ENCODE peak calls at places on chromosomes 16 and 17, in eight cellular contexts. R, H, C, S, Y, B, V and G are unnamed samples.

GRCh38 chr16:67278773-67279295 is 498 bp upstream of the PLEKHG4 start:
- DNase-seq in H (peak), B (no peak), C (no peak), Y (peak), V (no peak), R (no peak), S (no peak), G (peak)

GRCh38 chr17:31527606-31528005 is 136.1 kb downstream of the RAB11FIP4 start:
- DNase-seq in B (no peak), Y (no peak), V (peak), H (no peak), R (no peak), C (no peak), S (no peak), G (no peak)

GRCh38 chr16:10153993-10154788 is 28.0 kb downstream of the GRIN2A start:
- DNase-seq in R (no peak), H (no peak), V (no peak), Y (no peak), C (no peak), B (no peak), S (no peak), G (no peak)

GRCh38 chr16:6633441-6633840 is 699.2 kb upstream of the RBFOX1 start:
- DNase-seq in B (no peak), C (no peak), H (no peak), Y (no peak), S (no peak), R (no peak), V (peak), G (peak)

GRCh38 chr16:69195371-69196029 is 8.5 kb downstream of the SNTB2 start:
- DNase-seq in H (peak), C (no peak), S (no peak), V (no peak), B (no peak), Y (no peak), R (no peak), G (no peak)

GRCh38 chr17:62950067-62950466 is 16.0 kb upstream of the TANC2 start:
- DNase-seq in B (no peak), Y (peak), S (no peak), R (no peak), C (peak), H (peak), V (no peak), G (no peak)

GRCh38 chr16:2092866-2093265 is 42.8 kb downstream of the PKD1 start:
- DNase-seq in Y (peak), C (peak), V (no peak), S (no peak), H (no peak), B (no peak), R (no peak), G (no peak)

GRCh38 chr16:2774161-2774891 is 2.8 kb downstream of the ELOB start:
- DNase-seq in C (no peak), H (no peak), Y (no peak), S (no peak), B (no peak), R (no peak), V (no peak), G (no peak)

GRCh38 chr16:2470603-2471015 is 488 bp upstream of the NTN3 start:
- DNase-seq in B (peak), Y (no peak), H (no peak), S (no peak), V (no peak), C (no peak), R (no peak), G (no peak)

GRCh38 chr16:89395150-89396142 is 94.9 kb downstream of the ANKRD11 start:
- DNase-seq in V (peak), R (peak), S (peak), Y (peak), H (peak), B (no peak), C (peak), G (peak)

GRCh38 chr16:58329147-58329546 is 34.3 kb upstream of the PRSS54 start:
- DNase-seq in S (no peak), B (no peak), H (no peak), R (no peak), V (no peak), C (no peak), Y (peak), G (no peak)

GRCh38 chr16:57268804-57269800 is 15.4 kb downstream of the PLLP start:
- DNase-seq in H (peak), S (no peak), V (no peak), Y (peak), B (no peak), C (peak), R (no peak), G (peak)

GRCh38 chr17:66965801-66966528 is 1.5 kb downstream of the CACNG4 start:
- DNase-seq in Y (peak), C (peak), H (peak), S (no peak), B (no peak), R (no peak), V (no peak), G (no peak)

GRCh38 chr16:78894872-78895271 is 705.7 kb downstream of the MAF start:
- DNase-seq in V (peak), H (no peak), Y (no peak), S (no peak), C (no peak), R (no peak), B (no peak), G (no peak)

GRCh38 chr16:89863741-89864391 is 9.5 kb upstream of the TCF25 start:
- DNase-seq in Y (no peak), B (peak), R (no peak), S (no peak), V (no peak), C (no peak), H (no peak), G (no peak)

GRCh38 chr17:61784510-61784909 is 78.8 kb downstream of the BRIP1 start:
- DNase-seq in Y (no peak), H (no peak), C (no peak), V (no peak), S (no peak), R (no peak), B (peak), G (no peak)

GRCh38 chr16:85469929-85470590 is 143.1 kb upstream of the GSE1 start:
- DNase-seq in Y (no peak), S (no peak), R (no peak), H (no peak), V (no peak), C (no peak), B (no peak), G (no peak)

GRCh38 chr17:78793968-78794367 is 11.9 kb upstream of the CYTH1 start:
- DNase-seq in R (no peak), V (no peak), B (no peak), Y (no peak), C (no peak), S (no peak), H (no peak), G (no peak)

GRCh38 chr17:12180644-12181261 is 160.1 kb downstream of the MAP2K4 start:
- DNase-seq in H (peak), Y (peak), C (peak), S (peak), R (peak), B (peak), V (peak), G (no peak)

GRCh38 chr17:37025847-37026533 is 77.2 kb downstream of the AATF start:
- DNase-seq in R (no peak), C (no peak), V (no peak), S (no peak), H (no peak), Y (no peak), B (no peak), G (no peak)

GRCh38 chr17:3030096-3030495 is 33.3 kb downstream of the OR1D5 start:
- DNase-seq in V (no peak), B (no peak), C (no peak), R (peak), Y (no peak), S (no peak), H (no peak), G (no peak)

GRCh38 chr17:32127156-32127897 is 15.0 kb upstream of the RHOT1 start:
- DNase-seq in V (peak), B (peak), R (peak), H (peak), Y (peak), S (peak), C (peak), G (peak)

GRCh38 chr17:58332720-58333395 is 4.3 kb upstream of the TSPOAP1 start:
- DNase-seq in B (peak), S (no peak), H (no peak), C (no peak), R (no peak), V (no peak), Y (no peak), G (peak)

GRCh38 chr16:30669026-30670000 is 11.1 kb downstream of the FBRS start:
- DNase-seq in Y (no peak), B (no peak), R (no peak), H (no peak), C (no peak), V (no peak), S (no peak), G (no peak)

GRCh38 chr16:3171855-3172593 is 16.0 kb upstream of the OR1F1 start:
- DNase-seq in B (no peak), S (no peak), Y (no peak), V (no peak), C (no peak), H (no peak), R (no peak), G (no peak)

GRCh38 chr17:80187090-80187489 is 17.3 kb downstream of the CARD14 start:
- DNase-seq in B (no peak), R (no peak), H (no peak), V (peak), Y (no peak), S (no peak), C (no peak), G (no peak)

GRCh38 chr16:5027575-5028235 is 6.0 kb downstream of the NAGPA start:
- DNase-seq in B (no peak), Y (no peak), C (peak), H (no peak), R (no peak), V (no peak), S (no peak), G (no peak)

GRCh38 chr16:680967-681745 is 946 bp downstream of the STUB1 start:
- DNase-seq in H (peak), B (peak), V (no peak), Y (no peak), S (peak), C (peak), R (no peak), G (no peak)
- TF ChIP-seq CTCF in H (no peak), B (peak), V (no peak), Y (no peak), S (no peak), C (peak), R (no peak), G (no peak)

DNA sequence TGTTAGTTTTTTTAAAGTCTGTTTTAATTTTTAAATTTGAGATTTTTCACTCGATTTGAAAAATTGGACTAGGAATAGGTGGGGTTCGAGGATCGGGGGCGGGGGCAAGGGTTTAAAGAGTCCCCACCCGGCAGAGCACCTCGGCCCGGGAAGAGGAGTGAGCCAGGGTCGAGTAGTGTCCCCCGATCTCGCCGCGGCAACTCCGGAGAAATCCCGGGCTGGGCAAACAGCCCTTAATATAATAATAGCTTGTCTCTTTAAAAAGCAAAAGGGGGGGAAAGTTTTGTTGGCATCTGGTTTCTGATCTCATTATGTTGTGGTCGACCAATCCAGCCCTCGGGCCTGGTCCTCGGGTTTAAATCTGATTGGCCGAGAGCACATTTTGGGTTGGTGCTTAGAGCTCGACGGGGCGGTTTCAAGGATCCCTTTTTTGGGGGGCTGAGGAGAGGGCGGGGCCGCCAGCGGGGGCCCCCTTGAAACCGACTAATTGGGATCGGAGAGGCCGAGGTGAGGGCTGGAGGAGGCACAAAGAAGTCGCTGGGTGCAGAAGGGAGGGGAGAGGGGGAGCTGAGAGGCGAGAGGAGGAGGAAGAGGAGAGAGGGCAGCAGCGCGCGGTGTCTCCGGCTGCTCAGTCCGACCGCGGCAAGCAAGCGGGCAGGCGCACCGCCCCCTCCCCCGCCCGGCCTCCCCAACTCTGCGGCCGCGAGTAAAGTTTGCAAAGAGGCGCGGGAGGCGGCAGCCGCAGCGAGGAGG is at the start of gene FZD2:
- DNase-seq in C (peak), S (peak), B (peak), Y (peak), R (peak), H (peak), V (peak), G (peak)
- H3K4me3 ChIP-seq in C (peak), S (peak), B (peak), Y (peak), R (peak), H (peak), V (peak), G (no peak)

DNA sequence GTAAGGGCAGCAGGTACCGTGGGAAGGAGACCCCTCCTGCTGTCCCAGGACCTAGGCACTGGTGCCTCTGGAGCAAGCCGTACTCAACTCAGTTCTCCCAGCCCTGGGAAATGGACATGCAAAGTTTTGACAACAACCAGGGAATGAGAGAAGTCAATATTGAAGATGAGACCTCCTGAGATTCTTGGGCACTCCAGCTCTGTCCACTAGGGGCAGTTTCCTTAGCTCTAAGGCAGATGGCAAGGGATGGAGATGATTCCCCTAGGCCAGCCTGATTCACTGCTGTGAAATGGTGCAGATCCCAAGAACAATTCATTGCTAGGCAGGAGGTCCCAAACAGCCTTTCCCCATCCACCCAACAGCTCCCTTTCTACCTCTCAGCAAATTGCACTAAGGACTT is 20.6 kb upstream of the SDR42E2 start:
- DNase-seq in C (no peak), B (peak), H (no peak), R (no peak), V (no peak), S (no peak), Y (no peak), G (no peak)
- TF ChIP-seq CTCF in C (peak), B (peak), H (no peak), R (peak), V (no peak), S (no peak), Y (peak), G (no peak)

GRCh38 chr16:87436225-87437172 is 44.4 kb downstream of the MAP1LC3B start:
- DNase-seq in Y (no peak), H (no peak), B (no peak), R (no peak), V (no peak), S (peak), C (no peak), G (no peak)
- H3K4me3 ChIP-seq in Y (no peak), H (no peak), B (no peak), R (no peak), V (no peak), S (no peak), C (no peak), G (no peak)

DNA sequence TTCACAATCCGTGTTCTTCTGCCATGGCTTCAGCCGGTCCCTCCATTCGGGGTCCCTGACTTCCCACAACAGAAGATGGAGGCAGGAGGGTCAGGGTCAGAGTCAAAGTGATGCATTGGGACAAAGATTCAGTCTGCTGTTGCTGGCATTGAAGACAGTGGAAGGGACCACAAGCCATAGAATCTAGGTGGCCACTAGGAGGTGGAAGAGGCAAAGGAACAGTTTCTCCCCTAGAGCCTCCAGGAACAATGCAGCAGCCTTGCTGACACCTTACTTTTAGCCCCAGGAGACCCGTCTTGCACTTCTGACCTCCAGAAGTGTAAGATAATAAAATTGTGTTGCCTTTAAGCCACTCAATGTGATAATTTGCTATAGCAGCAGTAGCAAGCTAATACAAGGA is 55.9 kb downstream of the MFSD11 start:
- DNase-seq in B (peak), V (no peak), H (no peak), C (no peak), S (no peak), Y (peak), R (no peak), G (no peak)
- TF ChIP-seq CTCF in B (peak), V (no peak), H (no peak), C (no peak), S (no peak), Y (peak), R (peak), G (no peak)

GRCh38 chr17:38605230-38605851 is 411 bp downstream of the SRCIN1 start:
- DNase-seq in H (no peak), V (no peak), R (no peak), S (no peak), Y (no peak), C (peak), B (no peak), G (no peak)
- H3K4me3 ChIP-seq in H (peak), V (peak), R (peak), S (peak), Y (peak), C (peak), B (peak), G (peak)

DNA sequence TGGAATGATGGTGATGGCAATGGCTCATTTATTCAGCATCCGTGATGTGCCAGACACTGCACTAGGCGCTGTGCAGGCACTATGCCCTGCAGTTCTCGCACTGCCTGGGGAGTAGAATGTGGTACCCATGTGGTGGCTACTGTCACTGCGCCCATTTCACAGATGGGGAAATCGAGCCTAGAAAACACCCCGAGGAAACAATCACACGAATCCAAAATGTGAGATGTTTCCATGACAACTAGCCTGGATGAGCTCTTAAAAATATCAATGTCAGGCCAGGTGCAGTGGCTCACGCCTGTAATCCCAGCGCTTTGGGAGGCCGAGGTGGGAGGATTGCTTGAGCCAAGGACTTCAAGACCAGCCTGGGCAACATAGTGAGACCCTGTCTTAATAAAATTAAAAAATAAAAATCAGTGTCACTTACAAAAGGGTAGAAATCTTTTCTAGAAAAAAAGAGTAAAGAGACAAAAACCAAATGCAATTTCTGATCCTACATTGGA is 57.9 kb upstream of the TNRC6A start:
- DNase-seq in R (no peak), C (no peak), S (no peak), H (no peak), V (no peak), B (no peak), Y (no peak), G (no peak)
- TF ChIP-seq CTCF in R (no peak), C (no peak), S (no peak), H (no peak), V (no peak), B (no peak), Y (no peak), G (no peak)

GRCh38 chr17:70622382-70623260 is 453.3 kb downstream of the KCNJ2 start:
- DNase-seq in S (peak), H (peak), R (no peak), C (peak), Y (peak), V (no peak), B (peak), G (peak)
- H3K4me3 ChIP-seq in S (no peak), H (no peak), R (no peak), C (no peak), Y (no peak), V (no peak), B (no peak), G (no peak)